ENCODE peak calls at places on chromosomes 11 and 22, in five cellular contexts. V, I, X, H and E are unnamed samples.

GRCh38 chr22:27019827-27020226 is 362.4 kb downstream of the MIAT start:
- DNase-seq in V (no peak), I (no peak), X (no peak), H (no peak), E (no peak)

GRCh38 chr11:125663910-125664309 is 16.7 kb downstream of the ACRV1 start:
- DNase-seq in V (no peak), I (peak), X (no peak), H (no peak), E (no peak)

GRCh38 chr11:102268083-102268984 is 49.0 kb upstream of the BIRC3 start:
- DNase-seq in V (peak), I (peak), X (peak), H (peak), E (peak)

GRCh38 chr22:46971776-46972150 is 209.3 kb downstream of the TBC1D22A start:
- DNase-seq in V (no peak), I (no peak), X (no peak), H (no peak), E (no peak)

GRCh38 chr11:10592331-10592730 is 23.9 kb upstream of the LYVE1 start:
- DNase-seq in V (no peak), I (peak), X (no peak), H (no peak), E (no peak)

GRCh38 chr11:95680169-95680929 is 109.2 kb downstream of the FAM76B start:
- DNase-seq in V (no peak), I (no peak), X (no peak), H (no peak), E (no peak)

GRCh38 chr11:62459080-62459479 is 40.2 kb downstream of the SCGB1A1 start:
- DNase-seq in V (no peak), I (no peak), X (no peak), H (no peak), E (no peak)

GRCh38 chr11:131354251-131354701 is 16.1 kb upstream of the NTM start:
- DNase-seq in V (no peak), I (no peak), X (no peak), H (no peak), E (no peak)

GRCh38 chr11:9765320-9766101 is 101.6 kb downstream of the SWAP70 start:
- DNase-seq in V (no peak), I (peak), X (no peak), H (no peak), E (peak)

GRCh38 chr11:130213143-130213978 is 53.8 kb downstream of the ST14 start:
- DNase-seq in V (peak), I (peak), X (peak), H (peak), E (peak)